ENCODE peak calls at places on chromosomes 13 and 19, in five cellular contexts. D is tibial nerve, A is SK-N-SH, K is ovary, H is A549. F is an unnamed sample.

GRCh38 chr13:59103004-59103768 is 1060.5 kb downstream of the DIAPH3 start:
- DNase-seq in K (no peak), D (no peak), H (no peak), A (peak), F (no peak)

GRCh38 chr13:78247362-78247761 is 328.7 kb upstream of the EDNRB start:
- DNase-seq in A (no peak), H (no peak), K (no peak), D (no peak), F (no peak)

GRCh38 chr13:98401936-98402335 is 175.0 kb downstream of the STK24 start:
- DNase-seq in D (no peak), H (no peak), K (no peak), A (no peak), F (no peak)

GRCh38 chr13:31982540-31982939 is 49.0 kb upstream of the FRY start:
- DNase-seq in H (peak), D (peak), A (peak), K (no peak), F (no peak)

GRCh38 chr13:35475960-35476943 is at the start of gene MAB21L1:
- DNase-seq in H (no peak), D (peak), A (peak), K (peak), F (no peak)

GRCh38 chr19:6861683-6862286 is 25.6 kb upstream of the ADGRE1 start:
- DNase-seq in A (no peak), H (no peak), D (no peak), K (no peak), F (no peak)

GRCh38 chr13:50222569-50223332 is 207.5 kb downstream of the KCNRG start:
- DNase-seq in D (peak), H (no peak), A (no peak), K (no peak), F (peak)

GRCh38 chr19:47609885-47610545 is 1.1 kb downstream of the BICRA start:
- DNase-seq in D (no peak), K (peak), A (peak), H (peak), F (no peak)

GRCh38 chr19:18529782-18530181 is 7.9 kb upstream of the ELL start:
- DNase-seq in H (no peak), K (no peak), D (no peak), A (no peak), F (no peak)

GRCh38 chr13:27295660-27296059 is 25.0 kb downstream of the RASL11A start:
- DNase-seq in K (no peak), H (no peak), D (no peak), A (no peak), F (no peak)

GRCh38 chr13:25971499-25972145 is 80.2 kb downstream of the SHISA2 start:
- DNase-seq in A (no peak), D (no peak), K (no peak), H (no peak), F (peak)

GRCh38 chr13:29969286-29969685 is 118.9 kb upstream of the UBL3 start:
- DNase-seq in H (no peak), D (no peak), A (no peak), K (no peak), F (no peak)

GRCh38 chr13:91017031-91017668 is 330.3 kb upstream of the MIR17HG start:
- DNase-seq in A (peak), K (no peak), D (no peak), H (peak), F (no peak)

GRCh38 chr19:2579678-2580280 is 103.9 kb downstream of the GADD45B start:
- DNase-seq in K (no peak), D (no peak), H (no peak), A (no peak), F (no peak)
- H3K4me3 ChIP-seq in K (peak), D (peak), H (peak), A (peak), F (peak)

GRCh38 chr19:54572696-54573311 is 786 bp upstream of the LILRA2 start:
- DNase-seq in H (no peak), D (peak), A (no peak), K (no peak), F (peak)
- TF ChIP-seq EP300 in H (no peak), D (no peak), A (no peak), K (no peak), F (no peak)

DNA sequence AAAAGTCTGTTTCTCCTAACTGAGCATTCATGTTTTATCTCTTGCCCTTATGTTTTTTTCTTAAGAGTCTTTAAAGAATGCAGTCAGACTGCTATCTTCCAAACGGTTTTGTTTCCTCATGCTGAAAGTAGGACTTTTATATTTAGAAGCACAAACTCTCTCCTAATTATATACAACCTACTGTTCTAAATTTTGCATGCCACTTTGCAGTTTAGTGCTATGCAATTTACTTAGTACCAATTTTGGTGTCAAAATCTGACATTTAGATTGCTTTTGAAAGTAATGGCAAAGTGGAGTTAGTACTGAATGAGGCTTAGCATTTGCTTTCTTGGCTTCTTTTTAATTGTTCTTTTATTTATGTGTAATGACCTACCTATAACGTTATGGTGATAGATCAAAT is 55.2 kb upstream of the PCDH20 start:
- DNase-seq in K (no peak), H (no peak), D (no peak), A (no peak), F (no peak)
- H3K4me3 ChIP-seq in K (no peak), H (no peak), D (no peak), A (no peak), F (no peak)

DNA sequence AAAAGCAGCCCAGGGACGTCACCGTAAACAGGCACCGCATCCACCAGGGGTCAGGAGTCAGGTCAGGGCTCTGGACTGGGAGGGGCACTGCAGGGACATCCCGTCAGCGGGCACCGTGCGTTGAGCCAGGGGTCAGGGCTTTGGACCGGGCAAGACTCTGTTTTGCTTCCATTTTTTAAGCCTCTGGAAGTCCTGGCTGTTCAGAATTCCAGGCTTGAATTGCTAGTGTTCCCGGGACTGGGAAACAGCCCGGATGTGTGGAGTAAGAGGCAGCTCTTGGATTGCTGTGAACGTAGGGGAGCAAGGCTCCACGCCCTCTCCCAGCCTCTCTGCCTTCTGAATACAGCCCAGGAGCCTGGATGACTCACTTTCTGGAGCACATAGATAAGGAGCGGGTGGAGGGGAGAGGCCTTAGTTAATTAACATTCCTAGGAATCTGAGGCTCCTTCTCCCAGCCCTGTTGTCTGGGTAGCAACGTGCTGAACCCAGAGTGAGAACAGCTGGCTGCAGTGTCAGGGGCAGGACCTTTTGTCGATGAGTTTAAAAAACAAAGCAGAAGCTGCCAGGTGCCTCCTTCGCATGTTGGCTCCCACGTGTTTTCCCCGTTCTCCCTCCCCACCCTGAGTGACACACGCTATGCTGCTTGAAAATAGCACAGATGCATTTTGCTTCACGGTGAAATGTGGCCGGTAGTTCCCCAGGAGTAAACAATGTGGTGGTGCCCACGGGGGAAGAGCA is 21.9 kb downstream of the ATP11A start:
- DNase-seq in K (peak), A (no peak), D (peak), H (peak), F (peak)
- TF ChIP-seq EP300 in K (peak), A (peak), D (peak), H (no peak), F (no peak)